ENCODE peak calls at places on chromosomes 5 and 9, in four cellular contexts. M is IMR-90, Q is GM12878, B is K562. C is an unnamed sample.
A peak's percentile ranks its signal among the peaks of the same experiment; 100 is the strongest.

GRCh38 chr5:58401701-58402100 is 58.2 kb downstream of the PLK2 start:
- DNase-seq in M (no peak), Q (no peak), B (no peak), C (no peak)

GRCh38 chr9:113844466-113844865 is 31.6 kb upstream of the ZNF618 start:
- DNase-seq in M (no peak), Q (no peak), B (no peak), C (no peak)

GRCh38 chr5:155616779-155617392 is 603.3 kb downstream of the KIF4B start:
- DNase-seq in M (no peak), Q (no peak), B (peak; percentile 48), C (no peak)

GRCh38 chr9:105385372-105385985 is 62.4 kb upstream of the FSD1L start:
- DNase-seq in M (no peak), Q (peak; percentile 27), B (no peak), C (no peak)

GRCh38 chr5:38598994-38599611 is 42.7 kb upstream of the LIFR start:
- DNase-seq in M (peak; percentile 89), Q (no peak), B (no peak), C (peak; percentile 87)

GRCh38 chr5:166639151-166639550 is 1652.3 kb upstream of the WWC1 start:
- DNase-seq in M (no peak), Q (no peak), B (no peak), C (no peak)

GRCh38 chr5:180171568-180172094 is 37.4 kb downstream of the RASGEF1C start:
- DNase-seq in M (no peak), Q (no peak), B (peak; percentile 5), C (no peak)

GRCh38 chr5:158921441-158922262 is 178.1 kb downstream of the EBF1 start:
- DNase-seq in M (no peak), Q (peak; percentile 75), B (no peak), C (no peak)

GRCh38 chr9:127059648-127060365 is 62.6 kb downstream of the ANGPTL2 start:
- DNase-seq in M (no peak), Q (peak; percentile 49), B (no peak), C (no peak)

GRCh38 chr5:113202904-113203716 is 226.5 kb downstream of the DCP2 start:
- DNase-seq in M (peak; percentile 63), Q (no peak), B (peak; percentile 63), C (peak; percentile 42)

GRCh38 chr5:140118294-140118936 is 4.5 kb downstream of the PURA start:
- DNase-seq in M (peak; percentile 17), Q (no peak), B (no peak), C (no peak)

DNA sequence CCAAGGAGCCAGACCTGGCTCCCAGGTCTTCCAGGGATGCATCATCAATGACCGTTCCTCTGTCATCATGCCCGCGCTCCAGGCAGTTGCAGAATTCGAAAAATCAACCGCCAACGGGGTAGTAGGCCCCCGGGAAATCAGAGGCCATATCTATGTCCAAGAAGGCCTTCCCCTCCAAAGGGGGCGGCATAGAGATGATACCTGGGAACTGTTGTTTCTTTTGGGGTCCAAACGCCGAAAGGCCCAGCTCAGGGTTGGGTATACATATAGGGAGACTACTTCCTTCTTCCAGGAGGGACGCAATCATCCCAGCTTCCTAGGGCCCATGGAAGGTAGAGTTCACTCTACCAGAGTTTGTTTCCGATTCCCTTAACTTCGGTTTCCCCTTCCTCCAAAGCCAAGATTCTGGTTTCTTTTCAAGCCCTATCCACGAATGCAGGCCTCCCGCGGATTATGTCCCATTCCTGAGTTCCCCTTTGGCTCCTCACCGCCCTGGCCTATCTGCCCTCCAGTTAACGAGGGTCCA is 754 bp downstream of the DCAF12 start:
- DNase-seq in M (peak; percentile 41), Q (no peak), B (peak; percentile 24), C (no peak)
- TF ChIP-seq FOS in M (no peak), Q (no peak), B (no peak), C (no peak)

DNA sequence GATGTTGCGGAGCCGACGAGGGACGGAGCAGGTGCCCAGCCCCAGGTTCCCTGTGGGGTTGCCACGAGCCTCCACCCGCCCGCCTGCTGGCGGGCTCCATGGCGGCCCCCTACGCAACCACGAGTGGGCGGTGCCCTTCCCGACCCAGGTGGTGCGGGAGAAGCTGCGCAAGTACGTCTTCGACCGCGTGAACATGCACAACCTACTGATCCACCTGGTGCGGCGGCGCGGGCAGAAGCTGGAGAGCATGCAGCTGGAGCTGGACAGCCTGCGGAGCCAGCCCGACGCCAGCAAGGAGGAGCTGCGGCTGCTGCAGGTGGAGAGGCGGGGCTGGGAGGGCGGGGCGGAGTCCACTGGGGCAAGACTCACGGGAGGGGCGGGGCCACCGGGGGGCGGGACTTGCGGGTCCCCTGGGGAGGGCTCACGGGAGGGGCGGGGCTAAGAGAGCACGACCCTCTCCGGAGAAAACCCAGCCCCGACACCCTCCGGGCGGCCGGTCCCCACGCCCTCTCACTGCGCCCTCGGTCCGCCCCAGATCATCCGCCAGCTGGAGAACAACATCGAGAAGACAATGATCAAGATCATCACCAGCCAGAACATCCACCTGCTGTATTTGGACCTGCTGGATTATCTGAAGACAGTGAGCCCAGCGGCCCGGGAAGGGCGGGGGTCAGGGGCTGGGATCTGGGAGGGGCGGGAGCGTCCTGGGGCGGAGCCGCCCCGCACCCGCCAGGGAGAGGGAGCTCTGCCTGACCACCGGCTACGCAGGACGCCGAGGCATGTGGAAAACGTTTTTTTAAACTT is 3.9 kb downstream of the CCDC183 start:
- DNase-seq in M (peak; percentile 24), Q (no peak), B (peak; percentile 95), C (peak; percentile 60)
- TF ChIP-seq FOS in M (no peak), Q (no peak), B (no peak), C (no peak)

DNA sequence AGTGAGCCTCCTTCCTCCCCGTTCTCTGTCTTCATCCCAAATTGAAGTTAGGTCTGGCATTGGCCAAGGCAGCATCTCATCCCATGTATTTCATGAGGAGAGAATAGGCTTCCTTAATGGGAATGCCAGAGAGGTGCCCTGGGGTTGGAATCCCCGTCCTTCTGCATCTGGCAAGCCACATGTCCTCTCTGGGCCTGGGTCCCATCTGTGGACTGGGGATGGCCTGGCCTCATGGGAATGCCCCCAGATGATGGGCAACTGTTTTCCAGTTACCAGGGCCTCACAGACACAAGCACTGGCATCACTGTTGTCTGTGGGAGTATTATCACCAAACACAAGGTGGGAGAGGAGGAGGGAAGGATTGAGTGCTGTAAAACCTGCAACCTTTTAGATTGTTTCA is 153.9 kb downstream of the FSTL4 start:
- DNase-seq in M (no peak), Q (no peak), B (no peak), C (no peak)
- TF ChIP-seq FOS in M (no peak), Q (no peak), B (no peak), C (no peak)

GRCh38 chr5:95730730-95731570 is at the start of gene RHOBTB3:
- DNase-seq in M (peak; percentile 91), Q (no peak), B (peak; percentile 86), C (peak; percentile 88)
- TF ChIP-seq FOS in M (no peak), Q (no peak), B (no peak), C (no peak)